ENCODE peak calls at places on chromosomes 12 and 14, in four cellular contexts. I is HepG2, O is WTC11, A is K562. B is an unnamed sample.

GRCh38 chr12:75289678-75290200 is 40.4 kb downstream of the CAPS2 start:
- DNase-seq in I (no peak), O (no peak), A (no peak), B (no peak)

GRCh38 chr12:34398706-34399630 is 376.7 kb downstream of the ALG10 start:
- DNase-seq in A (peak; percentile 1), O (peak; percentile 2), I (no peak), B (no peak)

GRCh38 chr12:39866135-39866534 is 239.7 kb downstream of the SLC2A13 start:
- DNase-seq in O (no peak), A (peak; percentile 9), I (no peak), B (no peak)

GRCh38 chr12:12779529-12779928 is 5.9 kb upstream of the APOLD1 start:
- DNase-seq in A (no peak), O (no peak), I (peak; percentile 59), B (peak; percentile 89)

GRCh38 chr12:27274706-27275105 is 30.6 kb downstream of the STK38L start:
- DNase-seq in A (no peak), O (no peak), I (no peak), B (no peak)

GRCh38 chr14:59339526-59339925 is 125.7 kb downstream of the GPR135 start:
- DNase-seq in I (no peak), O (no peak), A (no peak), B (no peak)

GRCh38 chr12:42332301-42332894 is 6.4 kb downstream of the PPHLN1 start:
- DNase-seq in I (peak; percentile 34), A (peak; percentile 42), O (no peak), B (peak; percentile 47)

GRCh38 chr12:114481200-114481535 is 75.2 kb upstream of the TBX5 start:
- DNase-seq in O (peak; percentile 21), I (no peak), A (no peak), B (no peak)

GRCh38 chr12:42262271-42262670 is 24.2 kb upstream of the YAF2 start:
- DNase-seq in I (no peak), A (no peak), O (no peak), B (no peak)

GRCh38 chr12:7512528-7512927 is 9.0 kb upstream of the CD163 start:
- DNase-seq in O (no peak), I (peak; percentile 51), A (no peak), B (peak; percentile 67)

GRCh38 chr12:62301799-62302133 is 41.6 kb downstream of the USP15 start:
- DNase-seq in I (no peak), A (no peak), O (no peak), B (no peak)

GRCh38 chr14:72217164-72217563 is 284.9 kb downstream of the RGS6 start:
- DNase-seq in A (no peak), O (no peak), I (no peak), B (no peak)

GRCh38 chr12:121468451-121468850 is 68.5 kb downstream of the RNF34 start:
- DNase-seq in I (no peak), A (no peak), O (no peak), B (no peak)

GRCh38 chr12:124976999-124977398 is 11.9 kb downstream of the DHX37 start:
- DNase-seq in I (no peak), A (no peak), O (no peak), B (no peak)

GRCh38 chr14:53055003-53055402 is 98.1 kb downstream of the DDHD1 start:
- DNase-seq in A (peak; percentile 21), O (no peak), I (peak; percentile 38), B (peak; percentile 28)

GRCh38 chr12:9342614-9343353 is 134.6 kb upstream of the PZP start:
- DNase-seq in O (no peak), I (peak; percentile 92), A (no peak), B (no peak)

GRCh38 chr14:71586131-71586893 is 345.9 kb upstream of the RGS6 start:
- DNase-seq in A (no peak), I (no peak), O (no peak), B (no peak)

GRCh38 chr14:50362791-50363733 is 33.6 kb downstream of the CDKL1 start:
- DNase-seq in I (no peak), O (no peak), A (no peak), B (no peak)
- TF ChIP-seq HMGXB4 in I (no peak), O (no peak), A (no peak), B (no peak)

DNA sequence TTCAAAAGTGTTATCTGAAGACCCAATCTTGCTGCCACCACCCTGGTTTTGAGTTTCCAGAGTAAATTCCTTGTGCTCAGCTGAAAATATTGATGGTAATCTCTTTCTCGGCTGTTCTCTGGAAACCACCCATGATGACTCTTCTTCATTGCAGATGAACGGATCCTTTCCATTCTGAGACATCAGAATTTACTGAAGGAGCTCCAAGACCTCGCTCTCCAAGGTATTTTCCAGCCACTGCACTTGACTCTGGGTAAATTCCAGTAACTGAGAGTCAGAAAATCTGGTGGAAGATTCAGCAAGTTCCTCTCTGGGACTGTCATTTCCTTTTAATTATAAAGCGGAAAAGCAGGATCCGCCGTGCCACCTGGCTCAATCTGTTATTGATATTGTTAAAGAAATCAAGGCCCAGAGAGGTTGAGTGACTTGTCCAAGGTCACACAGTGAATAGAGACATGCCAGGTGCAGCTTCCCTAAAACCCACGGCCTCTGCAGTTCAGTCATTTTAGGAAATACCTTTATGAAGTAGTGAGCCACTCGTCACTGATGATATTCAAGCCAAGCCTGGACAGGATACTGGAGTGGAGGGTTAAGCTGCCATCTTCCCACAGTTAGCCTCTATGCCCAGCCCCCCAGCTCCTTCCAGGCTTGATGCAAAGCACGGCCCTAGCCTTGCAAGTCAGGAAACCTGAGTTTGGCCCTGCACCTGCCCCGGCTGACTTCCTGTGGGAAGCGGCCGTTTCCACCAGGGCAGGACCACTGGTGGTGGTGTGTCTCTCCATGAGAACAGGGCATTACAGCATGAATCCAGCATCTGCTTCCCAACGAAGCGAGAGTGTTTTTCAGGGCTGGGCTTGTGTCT is 4.7 kb downstream of the CHGA start:
- DNase-seq in I (no peak), O (no peak), A (no peak), B (no peak)
- TF ChIP-seq HMGXB4 in I (no peak), O (no peak), A (no peak), B (no peak)

GRCh38 chr12:712172-712863 is 40.1 kb upstream of the WNK1 start:
- DNase-seq in O (no peak), I (no peak), A (no peak), B (no peak)
- TF ChIP-seq HMGXB4 in O (no peak), I (no peak), A (no peak), B (no peak)

GRCh38 chr12:110888256-110888991 is 32.0 kb downstream of the MYL2 start:
- DNase-seq in A (no peak), O (no peak), I (no peak), B (no peak)

GRCh38 chr12:110893956-110894355 is 26.4 kb downstream of the MYL2 start:
- DNase-seq in I (no peak), A (no peak), O (no peak), B (no peak)

GRCh38 chr12:110885152-110885840 is 35.1 kb downstream of the MYL2 start:
- DNase-seq in A (no peak), I (no peak), O (no peak), B (no peak)

DNA sequence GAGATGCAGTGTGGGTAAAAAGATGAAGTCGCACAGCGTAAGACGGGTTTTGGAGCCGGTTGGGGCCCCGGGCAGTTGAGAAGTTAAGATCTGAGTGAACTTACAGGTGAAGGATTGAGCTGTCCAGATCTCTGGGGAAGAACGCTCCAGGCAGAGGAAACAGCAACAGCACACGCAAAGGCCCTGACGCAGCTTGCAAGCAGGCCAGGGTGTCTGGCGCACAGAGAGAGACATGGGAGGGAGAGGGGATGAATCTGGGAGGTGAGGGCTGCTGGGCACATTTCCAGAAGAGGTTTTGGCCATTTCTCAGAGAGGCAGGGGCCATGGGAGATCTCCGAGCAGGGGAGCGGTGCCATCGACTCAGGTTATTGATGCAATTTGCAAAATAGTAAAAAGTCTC is 31.0 kb downstream of the MYL2 start:
- DNase-seq in I (no peak), A (no peak), O (no peak), B (no peak)
- TF ChIP-seq HMGXB4 in I (no peak), A (no peak), O (no peak), B (no peak)

GRCh38 chr12:111405856-111406473 is at the start of gene SH2B3:
- DNase-seq in A (peak; percentile 53), I (no peak), O (no peak), B (no peak)
- TF ChIP-seq HMGXB4 in A (no peak), I (no peak), O (no peak), B (no peak)

GRCh38 chr12:120094485-120094884 is 22.1 kb downstream of the RAB35 start:
- DNase-seq in O (no peak), A (no peak), I (no peak), B (no peak)

GRCh38 chr12:120095356-120096135 is 21.0 kb downstream of the RAB35 start:
- DNase-seq in I (no peak), O (no peak), A (no peak), B (no peak)

GRCh38 chr12:120093592-120094355 is 22.8 kb downstream of the RAB35 start:
- DNase-seq in I (no peak), A (peak; percentile 44), O (peak; percentile 85), B (no peak)

GRCh38 chr12:120098756-120099470 is 17.6 kb downstream of the RAB35 start:
- DNase-seq in I (no peak), O (no peak), A (no peak), B (no peak)

GRCh38 chr12:120096671-120097202 is 19.8 kb downstream of the RAB35 start:
- DNase-seq in A (no peak), I (no peak), O (no peak), B (no peak)
- TF ChIP-seq HMGXB4 in A (no peak), I (no peak), O (no peak), B (no peak)

DNA sequence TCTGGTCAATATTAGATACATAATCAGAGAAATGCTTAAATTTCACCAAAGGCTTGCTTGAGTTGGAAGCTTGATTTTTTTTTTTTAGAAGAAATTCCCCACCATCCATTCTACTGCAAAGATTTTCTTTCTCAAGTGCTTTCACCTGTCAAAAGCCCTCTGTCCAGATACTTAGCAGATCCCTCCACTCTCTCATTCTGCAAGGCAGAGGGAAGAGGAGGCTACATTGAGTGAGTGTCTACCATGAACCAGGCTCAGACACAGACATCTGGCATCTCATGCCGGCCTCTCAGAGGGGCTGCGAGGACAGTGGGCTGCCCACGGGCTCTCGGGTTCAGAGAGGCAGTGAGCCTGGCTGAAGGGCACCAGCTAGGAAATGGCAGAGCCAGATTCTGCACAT is 127.7 kb upstream of the GSC start:
- DNase-seq in I (no peak), O (no peak), A (no peak), B (no peak)
- TF ChIP-seq HMGXB4 in I (no peak), O (no peak), A (no peak), B (no peak)

GRCh38 chr12:131862600-131862993 is 31.8 kb upstream of the ULK1 start:
- DNase-seq in I (no peak), A (no peak), O (no peak), B (no peak)

GRCh38 chr12:131864469-131864868 is 30.0 kb upstream of the ULK1 start:
- DNase-seq in I (no peak), O (no peak), A (no peak), B (no peak)

GRCh38 chr12:131862994-131863710 is 31.3 kb upstream of the ULK1 start:
- DNase-seq in A (peak; percentile 77), I (no peak), O (no peak), B (peak; percentile 62)

GRCh38 chr12:131863711-131864396 is 30.6 kb upstream of the ULK1 start:
- DNase-seq in A (no peak), O (no peak), I (no peak), B (no peak)

GRCh38 chr12:131865196-131865875 is 29.1 kb upstream of the ULK1 start:
- DNase-seq in A (no peak), O (no peak), I (no peak), B (peak; percentile 96)
- TF ChIP-seq HMGXB4 in A (no peak), O (no peak), I (no peak), B (no peak)

B was measured in A549.